ENCODE peak calls at places on chromosomes 7 and 10, in four cellular contexts. H is endothelial cell, B is H7, I is IMR-90. K is an unnamed sample.

GRCh38 chr10:128210215-128211063 is 84.2 kb upstream of the MKI67 start:
- DNase-seq in H (peak; percentile 85), B (peak; percentile 94), I (no peak), K (peak; percentile 80)

GRCh38 chr10:122968698-122969097 is 11.5 kb upstream of the PSTK start:
- DNase-seq in H (no peak), B (no peak), I (no peak), K (no peak)

GRCh38 chr10:42926831-42927230 is 144.2 kb downstream of the BMS1 start:
- DNase-seq in H (no peak), B (peak; percentile 88), I (no peak), K (no peak)

GRCh38 chr10:125123363-125124113 is 36.8 kb downstream of the CTBP2 start:
- DNase-seq in H (no peak), B (peak; percentile 50), I (peak; percentile 69), K (peak; percentile 87)

GRCh38 chr7:137904826-137905225 is 58.1 kb upstream of the DGKI start:
- DNase-seq in H (no peak), B (no peak), I (peak; percentile 16), K (no peak)

GRCh38 chr10:127813290-127813689 is 76.3 kb downstream of the FOXI2 start:
- DNase-seq in H (no peak), B (peak; percentile 52), I (no peak), K (no peak)

GRCh38 chr10:116728526-116729096 is 13.8 kb downstream of the HSPA12A start:
- DNase-seq in H (no peak), B (no peak), I (peak; percentile 71), K (no peak)

GRCh38 chr10:6522230-6522629 is 57.8 kb downstream of the PRKCQ start:
- DNase-seq in H (no peak), B (no peak), I (no peak), K (no peak)

GRCh38 chr7:2237109-2237602 is 4.4 kb upstream of the MAD1L1 start:
- DNase-seq in H (no peak), B (no peak), I (no peak), K (peak; percentile 34)

GRCh38 chr7:18189495-18190126 is 162.0 kb upstream of the PRPS1L1 start:
- DNase-seq in H (no peak), B (no peak), I (no peak), K (no peak)

K was measured in heart right ventricle.